ENCODE peak calls at places on chromosomes 2 and 18, in nine cellular contexts. C is upper lobe of right lung, J is SJSA1, D is mesothelial cell of epicardium, R is HEK293T, F is NCI-H1092 treated with DMSO at 0.1 percent for 48 hours, B is left ventricle myocardium superior, G is ACHN, K is anterior cingulate cortex. E is an unnamed sample.
A peak's percentile ranks its signal among the peaks of the same experiment; 100 is the strongest.

GRCh38 chr2:46610014-46610413 is 130.6 kb downstream of the TMEM247 start:
- DNase-seq in C (no peak), J (no peak), D (no peak), R (no peak), F (no peak), B (no peak), G (no peak), K (no peak), E (no peak)

GRCh38 chr18:3454365-3455089 is 4.6 kb downstream of the TGIF1 start:
- DNase-seq in C (no peak), J (peak; percentile 77), D (no peak), R (peak; percentile 9), F (peak; percentile 15), B (no peak), G (peak; percentile 65), K (no peak), E (peak; percentile 71)

GRCh38 chr2:8303322-8303832 is 378.5 kb upstream of the ID2 start:
- DNase-seq in C (peak; percentile 84), J (no peak), D (no peak), R (no peak), F (no peak), B (peak; percentile 74), G (no peak), K (no peak), E (peak; percentile 54)

GRCh38 chr2:19577668-19578067 is 219.2 kb upstream of the OSR1 start:
- DNase-seq in C (no peak), J (no peak), D (no peak), R (no peak), F (no peak), B (no peak), G (no peak), K (no peak), E (no peak)

GRCh38 chr2:159211447-159212396 is 74.8 kb downstream of the WDSUB1 start:
- DNase-seq in C (no peak), J (peak; percentile 88), D (no peak), R (no peak), F (no peak), B (no peak), G (no peak), K (no peak), E (no peak)

GRCh38 chr2:129806985-129807384 is 172.5 kb upstream of the RAB6C start:
- DNase-seq in C (no peak), J (no peak), D (no peak), R (no peak), F (no peak), B (no peak), G (no peak), K (no peak), E (no peak)

GRCh38 chr2:32357545-32358482 is 991 bp downstream of the BIRC6 start:
- DNase-seq in C (peak; percentile 76), J (peak; percentile 40), D (peak; percentile 21), R (peak; percentile 34), F (peak; percentile 4), B (peak; percentile 51), G (peak; percentile 60), K (no peak), E (peak; percentile 45)

GRCh38 chr2:109243526-109244425 is 114.8 kb downstream of the SH3RF3 start:
- DNase-seq in C (peak; percentile 48), J (peak; percentile 20), D (no peak), R (no peak), F (no peak), B (no peak), G (no peak), K (no peak), E (no peak)

GRCh38 chr2:58893645-58894336 is 652.7 kb upstream of the FANCL start:
- DNase-seq in C (no peak), J (no peak), D (no peak), R (no peak), F (no peak), B (peak; percentile 22), G (no peak), K (no peak), E (no peak)

GRCh38 chr2:53452957-53453748 is 314.5 kb upstream of the CHAC2 start:
- DNase-seq in C (no peak), J (no peak), D (no peak), R (no peak), F (no peak), B (peak; percentile 57), G (no peak), K (no peak), E (no peak)

GRCh38 chr2:226730487-226730886 is 69.1 kb downstream of the IRS1 start:
- DNase-seq in C (no peak), J (no peak), D (no peak), R (no peak), F (no peak), B (no peak), G (no peak), K (no peak), E (no peak)

GRCh38 chr2:96470636-96471035 is 34.5 kb downstream of the NEURL3 start:
- DNase-seq in C (peak; percentile 77), J (no peak), D (no peak), R (no peak), F (no peak), B (peak; percentile 76), G (no peak), K (no peak), E (peak; percentile 67)

GRCh38 chr2:222038086-222038802 is 260.6 kb downstream of the PAX3 start:
- DNase-seq in C (no peak), J (no peak), D (no peak), R (peak; percentile 31), F (peak; percentile 7), B (no peak), G (peak; percentile 24), K (no peak), E (no peak)

GRCh38 chr2:227921648-227922047 is 50.2 kb downstream of the DAW1 start:
- DNase-seq in C (no peak), J (no peak), D (no peak), R (no peak), F (no peak), B (no peak), G (no peak), K (no peak), E (peak; percentile 20)

GRCh38 chr2:240139666-240140393 is 628 bp downstream of the OTOS start:
- DNase-seq in C (peak; percentile 35), J (no peak), D (peak; percentile 12), R (no peak), F (no peak), B (peak; percentile 18), G (no peak), K (no peak), E (no peak)

GRCh38 chr2:203446071-203446481 is 89.0 kb downstream of the RAPH1 start:
- DNase-seq in C (no peak), J (peak; percentile 40), D (no peak), R (no peak), F (no peak), B (no peak), G (no peak), K (no peak), E (no peak)

GRCh38 chr2:100606740-100607343 is 44.0 kb downstream of the PDCL3 start:
- DNase-seq in C (peak; percentile 40), J (peak; percentile 32), D (no peak), R (peak; percentile 66), F (peak; percentile 37), B (no peak), G (peak; percentile 40), K (no peak), E (peak; percentile 45)

GRCh38 chr2:65432227-65433190 is at the start of gene SPRED2:
- DNase-seq in C (peak; percentile 96), J (peak; percentile 97), D (peak; percentile 82), R (peak; percentile 76), F (peak; percentile 76), B (peak; percentile 96), G (peak; percentile 95), K (peak; percentile 63), E (peak; percentile 92)

GRCh38 chr2:39469807-39470206 is 32.7 kb upstream of the MAP4K3 start:
- DNase-seq in C (no peak), J (no peak), D (no peak), R (no peak), F (no peak), B (peak; percentile 38), G (peak; percentile 82), K (no peak), E (peak; percentile 37)

GRCh38 chr2:67459761-67460160 is 62.6 kb downstream of the ETAA1 start:
- DNase-seq in C (no peak), J (no peak), D (no peak), R (no peak), F (no peak), B (no peak), G (no peak), K (no peak), E (no peak)

GRCh38 chr2:219459460-219460311 is 25.0 kb downstream of the SPEG start:
- DNase-seq in C (no peak), J (peak; percentile 33), D (no peak), R (peak; percentile 86), F (peak; percentile 45), B (peak; percentile 74), G (peak; percentile 64), K (no peak), E (peak; percentile 51)

GRCh38 chr2:241885701-241886643 is 16.4 kb downstream of the RTP5 start:
- DNase-seq in C (no peak), J (no peak), D (no peak), R (no peak), F (peak; percentile 74), B (peak; percentile 19), G (no peak), K (no peak), E (no peak)

GRCh38 chr2:240131296-240131695 is 4.8 kb downstream of the COPS9 start:
- DNase-seq in C (peak; percentile 56), J (no peak), D (no peak), R (no peak), F (no peak), B (no peak), G (no peak), K (no peak), E (no peak)

GRCh38 chr2:239688098-239688497 is 287.3 kb upstream of the HDAC4 start:
- DNase-seq in C (peak; percentile 63), J (no peak), D (no peak), R (peak; percentile 57), F (no peak), B (no peak), G (peak; percentile 11), K (no peak), E (peak; percentile 17)

GRCh38 chr2:231415029-231415428 is 19.5 kb downstream of the B3GNT7 start:
- DNase-seq in C (no peak), J (no peak), D (no peak), R (no peak), F (no peak), B (no peak), G (no peak), K (no peak), E (peak; percentile 66)

GRCh38 chr18:4125246-4125938 is 329.7 kb downstream of the DLGAP1 start:
- DNase-seq in C (no peak), J (no peak), D (no peak), R (no peak), F (peak; percentile 51), B (peak; percentile 30), G (no peak), K (no peak), E (no peak)

GRCh38 chr2:36414307-36414706 is 58.7 kb downstream of the CRIM1 start:
- DNase-seq in C (no peak), J (no peak), D (no peak), R (no peak), F (no peak), B (no peak), G (no peak), K (no peak), E (no peak)

GRCh38 chr2:20438334-20439192 is 8.3 kb upstream of the RHOB start:
- DNase-seq in C (no peak), J (peak; percentile 86), D (no peak), R (no peak), F (peak; percentile 8), B (no peak), G (peak; percentile 48), K (no peak), E (no peak)